ENCODE peak calls at places on chromosome 10, in five cellular contexts. S, Z, G, X and K are unnamed samples.

GRCh38 chr10:22874189-22874854 is 53.5 kb upstream of the ARMC3 start:
- DNase-seq in S (peak; percentile 67), X (no peak), Z (peak; percentile 14), G (no peak), K (no peak)

GRCh38 chr10:125064681-125065492 is 95.5 kb downstream of the CTBP2 start:
- DNase-seq in S (no peak), G (peak; percentile 54), X (no peak), Z (no peak), K (no peak)

GRCh38 chr10:129866894-129867293 is 97.2 kb downstream of the EBF3 start:
- DNase-seq in S (no peak), X (no peak), G (no peak), Z (no peak), K (no peak)

GRCh38 chr10:77629775-77630565 is 7.6 kb downstream of the KCNMA1 start:
- DNase-seq in X (no peak), G (no peak), S (no peak), Z (no peak), K (no peak)

GRCh38 chr10:60236869-60237524 is 152.7 kb downstream of the ANK3 start:
- DNase-seq in G (no peak), Z (no peak), X (no peak), S (no peak), K (no peak)

GRCh38 chr10:8304861-8305260 is 250.4 kb downstream of the GATA3 start:
- DNase-seq in S (no peak), X (no peak), Z (no peak), G (no peak), K (no peak)

GRCh38 chr10:80522756-80523363 is 14.8 kb upstream of the SH2D4B start:
- DNase-seq in G (no peak), Z (no peak), X (no peak), S (no peak), K (no peak)

GRCh38 chr10:102408728-102409603 is 9.6 kb downstream of the PSD start:
- DNase-seq in S (peak; percentile 79), X (peak; percentile 81), Z (peak; percentile 69), G (peak; percentile 74), K (peak; percentile 64)

GRCh38 chr10:98344589-98345038 is 70.4 kb downstream of the PYROXD2 start:
- DNase-seq in Z (no peak), S (no peak), G (no peak), X (no peak), K (no peak)

GRCh38 chr10:329361-330099 is 194.3 kb downstream of the ZMYND11 start:
- DNase-seq in S (peak; percentile 43), Z (peak; percentile 46), X (peak; percentile 25), G (no peak), K (no peak)